ENCODE peak calls at places on chromosomes 3 and 15, in four cellular contexts. One of them, this sample, is unnamed.

GRCh38 chr3:12758025-12758830 is 831 bp downstream of the TMEM40 start:
- DNase-seq in H1: no peak
- DNase-seq in K562: no peak
- DNase-seq in HepG2: no peak
- DNase-seq in this sample: no peak

GRCh38 chr3:142912440-142913172 is 23.7 kb upstream of the PCOLCE2 start:
- DNase-seq in HepG2: no peak
- DNase-seq in K562: no peak
- DNase-seq in H1: no peak
- DNase-seq in this sample: no peak

GRCh38 chr3:118102737-118103136 is 931.9 kb downstream of the IGSF11 start:
- DNase-seq in K562: no peak
- DNase-seq in H1: no peak
- DNase-seq in HepG2: no peak
- DNase-seq in this sample: no peak

GRCh38 chr3:133573054-133573628 is 345 bp upstream of the CDV3 start:
- DNase-seq in HepG2: peak
- DNase-seq in H1: peak
- DNase-seq in K562: peak
- DNase-seq in this sample: peak

GRCh38 chr3:38966956-38967795 is 84.6 kb downstream of the SCN11A start:
- DNase-seq in HepG2: no peak
- DNase-seq in H1: no peak
- DNase-seq in K562: no peak
- DNase-seq in this sample: no peak

GRCh38 chr3:18641916-18642315 is 216.8 kb upstream of the SATB1 start:
- DNase-seq in H1: no peak
- DNase-seq in HepG2: no peak
- DNase-seq in K562: no peak
- DNase-seq in this sample: no peak

GRCh38 chr3:196638922-196639516 is 475 bp upstream of the NRROS start:
- DNase-seq in HepG2: no peak
- DNase-seq in K562: peak
- DNase-seq in H1: no peak
- DNase-seq in this sample: no peak

GRCh38 chr3:170844377-170844776 is 25.6 kb downstream of the RPL22L1 start:
- DNase-seq in H1: no peak
- DNase-seq in K562: no peak
- DNase-seq in HepG2: no peak
- DNase-seq in this sample: no peak

GRCh38 chr3:47283596-47284364 is 1.0 kb downstream of the KLHL18 start:
- DNase-seq in H1: peak
- DNase-seq in HepG2: no peak
- DNase-seq in K562: peak
- DNase-seq in this sample: no peak

GRCh38 chr15:61879219-61879618 is 181.0 kb downstream of the VPS13C start:
- DNase-seq in HepG2: peak
- DNase-seq in K562: no peak
- DNase-seq in H1: no peak
- DNase-seq in this sample: no peak

GRCh38 chr15:68524753-68525584 is 53.8 kb upstream of the CORO2B start:
- DNase-seq in H1: no peak
- DNase-seq in HepG2: no peak
- DNase-seq in K562: no peak
- DNase-seq in this sample: no peak

GRCh38 chr3:190989213-190989612 is 126.7 kb upstream of the GMNC start:
- DNase-seq in H1: no peak
- DNase-seq in K562: no peak
- DNase-seq in HepG2: no peak
- DNase-seq in this sample: no peak

GRCh38 chr3:12900885-12901411 is 59.6 kb upstream of the RPL32 start:
- DNase-seq in K562: no peak
- DNase-seq in H1: no peak
- DNase-seq in HepG2: no peak
- DNase-seq in this sample: no peak

GRCh38 chr3:113697192-113698090 is 999 bp upstream of the USF3 start:
- DNase-seq in HepG2: peak
- DNase-seq in K562: no peak
- DNase-seq in H1: peak
- DNase-seq in this sample: no peak

GRCh38 chr15:91863621-91864255 is 10.2 kb downstream of the SLCO3A1 start:
- DNase-seq in HepG2: no peak
- DNase-seq in H1: no peak
- DNase-seq in K562: no peak
- DNase-seq in this sample: no peak

GRCh38 chr3:82973810-82974209 is 1212.4 kb upstream of the GBE1 start:
- DNase-seq in H1: no peak
- DNase-seq in HepG2: no peak
- DNase-seq in K562: no peak
- DNase-seq in this sample: no peak
- TF ChIP-seq SRF in H1: no peak
- TF ChIP-seq SRF in HepG2: no peak
- TF ChIP-seq SRF in K562: no peak
- TF ChIP-seq SRF in this sample: no peak

GRCh38 chr15:74540761-74541493 is at the start of gene ARID3B:
- DNase-seq in H1: peak
- DNase-seq in HepG2: peak
- DNase-seq in K562: peak
- DNase-seq in this sample: peak

GRCh38 chr15:74540135-74540760 is 772 bp upstream of the ARID3B start:
- DNase-seq in K562: peak
- DNase-seq in HepG2: peak
- DNase-seq in H1: no peak
- DNase-seq in this sample: no peak

GRCh38 chr15:74541494-74542191 is 623 bp downstream of the ARID3B start:
- DNase-seq in HepG2: peak
- DNase-seq in K562: peak
- DNase-seq in H1: peak
- DNase-seq in this sample: no peak

GRCh38 chr15:74535388-74536084 is 5.5 kb upstream of the ARID3B start:
- DNase-seq in H1: no peak
- DNase-seq in HepG2: no peak
- DNase-seq in K562: peak
- DNase-seq in this sample: no peak

DNA sequence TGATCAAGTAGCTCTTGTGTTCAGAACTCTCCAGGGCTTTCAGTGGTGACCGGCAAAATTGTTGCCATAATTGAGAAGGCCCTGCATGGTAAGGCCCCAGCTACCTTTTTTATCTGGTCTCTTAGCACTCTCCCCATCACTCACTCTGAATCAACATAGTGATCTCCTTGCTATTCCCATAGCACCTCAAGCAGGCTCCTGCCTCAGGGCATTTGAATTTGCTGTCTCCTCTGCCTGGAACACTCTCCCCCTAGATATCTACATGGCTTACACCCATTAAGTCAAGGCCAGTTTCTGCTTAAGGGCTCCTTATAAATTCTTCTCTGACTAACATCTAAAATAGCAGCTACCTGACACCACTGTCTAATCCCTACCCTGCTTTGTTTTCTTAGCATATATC is 3.3 kb upstream of the ARID3B start:
- DNase-seq in K562: no peak
- DNase-seq in H1: no peak
- DNase-seq in HepG2: no peak
- DNase-seq in this sample: no peak
- TF ChIP-seq FOSL1 in K562: no peak
- TF ChIP-seq FOSL1 in H1: no peak
- TF ChIP-seq FOSL1 in HepG2: no peak
- TF ChIP-seq FOSL1 in this sample: no peak

GRCh38 chr15:64004582-64004981 is 41.7 kb downstream of the DAPK2 start:
- DNase-seq in K562: peak
- DNase-seq in H1: no peak
- DNase-seq in HepG2: peak
- DNase-seq in this sample: peak
- TF ChIP-seq CEBPB in K562: no peak
- TF ChIP-seq CEBPB in H1: no peak
- TF ChIP-seq CEBPB in HepG2: no peak
- TF ChIP-seq CEBPB in this sample: peak

GRCh38 chr3:139457066-139457465 is 19.2 kb downstream of the RBP2 start:
- DNase-seq in K562: no peak
- DNase-seq in H1: no peak
- DNase-seq in HepG2: no peak
- DNase-seq in this sample: no peak
- TF ChIP-seq SRF in K562: no peak
- TF ChIP-seq SRF in H1: no peak
- TF ChIP-seq SRF in HepG2: no peak
- TF ChIP-seq SRF in this sample: no peak

DNA sequence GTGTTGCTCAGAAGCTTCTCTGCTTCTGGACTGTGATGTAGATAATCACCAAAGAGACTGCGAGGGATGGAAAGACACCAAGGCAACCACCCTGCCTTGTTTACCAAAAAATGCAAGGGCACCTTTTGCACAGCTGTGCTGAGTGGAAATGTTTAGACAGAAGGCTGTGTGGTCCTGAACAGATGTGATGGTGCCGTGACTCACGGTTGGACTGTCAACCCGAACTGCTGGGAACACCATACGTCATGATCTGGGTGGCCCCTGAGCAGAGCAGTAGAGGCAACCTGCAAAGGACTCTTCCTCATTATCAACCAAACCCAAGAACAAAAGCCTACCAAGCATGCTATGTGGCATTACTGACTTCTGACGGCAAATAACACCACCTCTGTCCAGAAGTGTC is 61.3 kb upstream of the LPP start:
- DNase-seq in HepG2: no peak
- DNase-seq in K562: no peak
- DNase-seq in H1: no peak
- DNase-seq in this sample: no peak
- TF ChIP-seq FOSL1 in HepG2: no peak
- TF ChIP-seq FOSL1 in K562: no peak
- TF ChIP-seq FOSL1 in H1: no peak
- TF ChIP-seq FOSL1 in this sample: no peak

GRCh38 chr15:32649336-32649735 is 7.8 kb downstream of the SCG5 start:
- DNase-seq in K562: no peak
- DNase-seq in HepG2: peak
- DNase-seq in H1: no peak
- DNase-seq in this sample: no peak
- TF ChIP-seq CEBPB in K562: no peak
- TF ChIP-seq CEBPB in HepG2: no peak
- TF ChIP-seq CEBPB in H1: no peak
- TF ChIP-seq CEBPB in this sample: no peak

GRCh38 chr3:80496452-80496851 is 728.7 kb upstream of the ROBO1 start:
- DNase-seq in K562: no peak
- DNase-seq in H1: no peak
- DNase-seq in HepG2: no peak
- DNase-seq in this sample: no peak

DNA sequence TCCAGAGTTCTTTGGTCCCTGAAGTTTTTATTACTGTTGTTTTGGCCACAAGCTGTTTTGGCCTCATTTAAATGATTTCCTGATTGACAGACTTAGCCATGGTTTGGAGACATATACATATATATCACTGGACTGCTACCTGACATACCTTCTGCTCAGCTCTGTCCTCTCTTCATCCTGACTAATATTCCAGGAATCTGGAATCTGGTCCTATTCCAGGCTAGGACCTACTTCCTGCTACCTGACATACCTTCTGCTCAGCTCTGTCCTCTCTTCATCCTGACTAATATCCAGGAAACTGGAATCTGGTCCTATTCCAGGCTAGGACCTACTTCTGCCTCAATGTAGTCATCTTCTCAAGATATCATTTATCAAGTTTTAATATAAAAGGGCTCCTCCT is 724.4 kb upstream of the ROBO1 start:
- DNase-seq in HepG2: no peak
- DNase-seq in K562: no peak
- DNase-seq in H1: no peak
- DNase-seq in this sample: no peak
- TF ChIP-seq SRF in HepG2: no peak
- TF ChIP-seq SRF in K562: no peak
- TF ChIP-seq SRF in H1: no peak
- TF ChIP-seq SRF in this sample: no peak

GRCh38 chr3:71317749-71318458 is 265.6 kb downstream of the FOXP1 start:
- DNase-seq in H1: no peak
- DNase-seq in K562: no peak
- DNase-seq in HepG2: peak
- DNase-seq in this sample: no peak
- TF ChIP-seq FOSL1 in H1: no peak
- TF ChIP-seq FOSL1 in K562: no peak
- TF ChIP-seq FOSL1 in HepG2: no peak
- TF ChIP-seq FOSL1 in this sample: no peak